ENCODE peak calls at places on chromosomes 12 and 14, in eight cellular contexts. H is cerebellar cortex, D is T-helper 1 cell, Y is adrenal gland, J is HTR-8/SVneo, R is head of caudate nucleus, G is fibroblast of the conjunctiva, S is hepatocyte. X is an unnamed sample.

GRCh38 chr12:56864318-56864717 is 69.9 kb downstream of the SDR9C7 start:
- DNase-seq in R (no peak), H (no peak), J (no peak), G (no peak), D (no peak), S (no peak), Y (no peak), X (no peak)

GRCh38 chr12:67940780-67941243 is 48.4 kb upstream of the IFNG-AS1 start:
- DNase-seq in Y (no peak), R (no peak), J (peak), S (peak), D (no peak), H (no peak), G (no peak), X (no peak)

GRCh38 chr12:57904848-57905811 is 36.2 kb upstream of the ATP23 start:
- DNase-seq in S (peak), G (peak), J (peak), H (peak), R (peak), Y (peak), D (peak), X (no peak)

GRCh38 chr14:34059037-34059924 is 108.4 kb upstream of the EGLN3 start:
- DNase-seq in H (no peak), J (no peak), S (no peak), Y (no peak), D (no peak), R (no peak), G (no peak), X (no peak)

GRCh38 chr12:91926810-91927209 is 218.8 kb downstream of the BTG1 start:
- DNase-seq in G (no peak), D (no peak), R (no peak), J (peak), H (no peak), Y (no peak), S (peak), X (no peak)

GRCh38 chr14:64760146-64760755 is 56.0 kb downstream of the PLEKHG3 start:
- DNase-seq in J (peak), R (peak), Y (peak), D (peak), H (peak), G (peak), S (peak), X (no peak)

GRCh38 chr12:127282786-127283565 is 984.0 kb upstream of the TMEM132C start:
- DNase-seq in H (no peak), S (no peak), G (no peak), J (no peak), D (no peak), R (no peak), Y (no peak), X (no peak)

GRCh38 chr14:99740411-99740810 is 52.8 kb upstream of the EML1 start:
- DNase-seq in D (no peak), S (no peak), J (no peak), Y (no peak), G (no peak), H (no peak), R (no peak), X (no peak)

GRCh38 chr12:69149262-69149661 is 90.1 kb upstream of the CPSF6 start:
- DNase-seq in H (no peak), D (no peak), S (no peak), J (no peak), G (no peak), R (no peak), Y (no peak), X (no peak)

GRCh38 chr12:67042697-67043131 is 226.4 kb upstream of the CAND1 start:
- DNase-seq in D (no peak), S (peak), H (peak), Y (peak), G (no peak), R (no peak), J (peak), X (no peak)

GRCh38 chr14:82419933-82420332 is 886.3 kb upstream of the SEL1L start:
- DNase-seq in D (no peak), G (no peak), H (peak), S (no peak), R (no peak), Y (no peak), J (no peak), X (no peak)

GRCh38 chr14:54814076-54814475 is 88.5 kb downstream of the GCH1 start:
- DNase-seq in J (no peak), S (no peak), D (no peak), H (no peak), Y (no peak), R (no peak), G (no peak), X (no peak)

GRCh38 chr12:113241191-113242017 is 20.1 kb downstream of the TPCN1 start:
- DNase-seq in Y (peak), S (peak), G (peak), J (peak), R (no peak), D (no peak), H (no peak), X (no peak)

GRCh38 chr14:90409209-90409730 is 12.4 kb downstream of the CALM1 start:
- DNase-seq in H (peak), D (no peak), G (peak), R (no peak), Y (peak), J (peak), S (peak), X (no peak)

GRCh38 chr14:56199095-56199975 is 81.1 kb downstream of the PELI2 start:
- DNase-seq in Y (peak), D (no peak), H (no peak), S (peak), R (no peak), G (peak), J (no peak), X (no peak)

GRCh38 chr14:23182372-23183014 is 967 bp downstream of the SLC7A8 start:
- DNase-seq in S (peak), H (peak), D (peak), Y (peak), G (no peak), R (no peak), J (no peak), X (no peak)

X was measured in vagina.